ENCODE peak calls at places on chromosome 21, in four cellular contexts. One of them, this sample, is unnamed.

GRCh38 chr21:32131960-32132359 is 146.9 kb downstream of the MIS18A start:
- DNase-seq in stomach: no peak
- DNase-seq in A549: peak; percentile 47
- DNase-seq in suprapubic skin: no peak
- DNase-seq in this sample: no peak

GRCh38 chr21:16116798-16117197 is 387.0 kb downstream of the USP25 start:
- DNase-seq in stomach: no peak
- DNase-seq in A549: peak; percentile 45
- DNase-seq in suprapubic skin: no peak
- DNase-seq in this sample: no peak

GRCh38 chr21:36646011-36646410 is 52.9 kb upstream of the SIM2 start:
- DNase-seq in stomach: no peak
- DNase-seq in A549: no peak
- DNase-seq in suprapubic skin: no peak
- DNase-seq in this sample: no peak

GRCh38 chr21:44432841-44433790 is 22.2 kb upstream of the LRRC3 start:
- DNase-seq in stomach: no peak
- DNase-seq in A549: no peak
- DNase-seq in suprapubic skin: peak; percentile 60
- DNase-seq in this sample: peak; percentile 6

GRCh38 chr21:31524140-31524539 is 135.4 kb upstream of the SOD1 start:
- DNase-seq in stomach: no peak
- DNase-seq in A549: peak; percentile 19
- DNase-seq in suprapubic skin: no peak
- DNase-seq in this sample: no peak

GRCh38 chr21:19321688-19322087 is 918.1 kb upstream of the TMPRSS15 start:
- DNase-seq in stomach: no peak
- DNase-seq in A549: no peak
- DNase-seq in suprapubic skin: no peak
- DNase-seq in this sample: no peak

GRCh38 chr21:37082856-37083611 is 10.0 kb downstream of the TTC3 start:
- DNase-seq in stomach: no peak
- DNase-seq in A549: no peak
- DNase-seq in suprapubic skin: no peak
- DNase-seq in this sample: no peak

GRCh38 chr21:31262728-31263127 is 81.3 kb downstream of the TIAM1 start:
- DNase-seq in stomach: no peak
- DNase-seq in A549: no peak
- DNase-seq in suprapubic skin: no peak
- DNase-seq in this sample: no peak

GRCh38 chr21:31218830-31219608 is 125.0 kb downstream of the TIAM1 start:
- DNase-seq in stomach: peak; percentile 44
- DNase-seq in A549: no peak
- DNase-seq in suprapubic skin: peak; percentile 89
- DNase-seq in this sample: peak; percentile 37

GRCh38 chr21:22791986-22792560 is 1793.9 kb downstream of the NCAM2 start:
- DNase-seq in stomach: no peak
- DNase-seq in A549: peak; percentile 32
- DNase-seq in suprapubic skin: no peak
- DNase-seq in this sample: no peak

GRCh38 chr21:25506887-25507286 is 100.4 kb downstream of the MRPL39 start:
- DNase-seq in stomach: no peak
- DNase-seq in A549: peak; percentile 7
- DNase-seq in suprapubic skin: no peak
- DNase-seq in this sample: no peak

GRCh38 chr21:29718081-29718815 is 221.5 kb downstream of the GRIK1 start:
- DNase-seq in stomach: no peak
- DNase-seq in A549: no peak
- DNase-seq in suprapubic skin: no peak
- DNase-seq in this sample: no peak

GRCh38 chr21:28235169-28235892 is 757.3 kb downstream of the LTN1 start:
- DNase-seq in stomach: no peak
- DNase-seq in A549: no peak
- DNase-seq in suprapubic skin: no peak
- DNase-seq in this sample: no peak

GRCh38 chr21:31893841-31894240 is 21.0 kb downstream of the HUNK start:
- DNase-seq in stomach: no peak
- DNase-seq in A549: no peak
- DNase-seq in suprapubic skin: no peak
- DNase-seq in this sample: no peak

GRCh38 chr21:33843216-33843615 is 72.4 kb downstream of the ATP5PO start:
- DNase-seq in stomach: no peak
- DNase-seq in A549: no peak
- DNase-seq in suprapubic skin: no peak
- DNase-seq in this sample: no peak

GRCh38 chr21:27320868-27321267 is 354.0 kb upstream of the ADAMTS5 start:
- DNase-seq in stomach: no peak
- DNase-seq in A549: no peak
- DNase-seq in suprapubic skin: no peak
- DNase-seq in this sample: no peak

GRCh38 chr21:34157456-34158025 is 84.2 kb downstream of the MRPS6 start:
- DNase-seq in stomach: no peak
- DNase-seq in A549: no peak
- DNase-seq in suprapubic skin: no peak
- DNase-seq in this sample: no peak

GRCh38 chr21:28426545-28426944 is 566.1 kb downstream of the LTN1 start:
- DNase-seq in stomach: no peak
- DNase-seq in A549: no peak
- DNase-seq in suprapubic skin: no peak
- DNase-seq in this sample: no peak

GRCh38 chr21:27740084-27740483 is 773.2 kb upstream of the ADAMTS5 start:
- DNase-seq in stomach: no peak
- DNase-seq in A549: no peak
- DNase-seq in suprapubic skin: no peak
- DNase-seq in this sample: no peak

GRCh38 chr21:33968082-33968997 is 52.7 kb upstream of the ATP5PO start:
- DNase-seq in stomach: no peak
- DNase-seq in A549: peak; percentile 38
- DNase-seq in suprapubic skin: no peak
- DNase-seq in this sample: no peak

GRCh38 chr21:22900511-22900910 is 1902.3 kb downstream of the NCAM2 start:
- DNase-seq in stomach: no peak
- DNase-seq in A549: no peak
- DNase-seq in suprapubic skin: no peak
- DNase-seq in this sample: no peak

GRCh38 chr21:35311985-35312384 is 262.9 kb upstream of the RUNX1 start:
- DNase-seq in stomach: no peak
- DNase-seq in A549: no peak
- DNase-seq in suprapubic skin: no peak
- DNase-seq in this sample: no peak

DNA sequence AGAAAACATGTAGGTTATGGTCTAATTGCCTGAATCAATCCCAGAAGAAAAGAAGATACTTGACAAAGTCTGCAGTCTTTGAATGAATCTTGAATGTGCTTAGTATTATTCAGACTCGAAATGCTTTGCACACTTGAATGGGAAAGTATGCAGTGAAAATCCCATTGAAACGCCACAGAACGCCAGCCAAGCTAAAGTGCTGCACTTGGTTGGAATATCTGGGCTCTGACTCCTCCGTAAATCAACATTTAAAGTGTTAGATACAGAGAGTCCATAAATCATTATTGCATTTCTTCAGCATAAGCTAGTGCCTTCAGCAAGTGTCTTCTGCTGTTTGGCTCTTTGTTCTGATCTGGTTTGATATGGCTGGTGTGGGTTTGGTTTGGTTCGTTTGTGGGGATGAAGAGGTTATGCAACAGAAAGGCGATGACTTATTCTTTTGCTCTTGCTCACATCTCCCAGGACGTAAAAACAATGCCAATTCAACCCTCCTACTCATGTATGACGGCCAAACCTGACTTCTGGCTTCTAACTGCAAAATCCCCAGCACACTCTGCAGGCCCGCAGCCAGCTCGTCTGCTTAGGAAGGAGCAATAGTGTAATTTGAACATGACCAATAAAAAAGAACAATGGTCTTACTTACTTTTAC is 121.7 kb upstream of the ERG start:
- DNase-seq in stomach: no peak
- DNase-seq in A549: no peak
- DNase-seq in suprapubic skin: no peak
- DNase-seq in this sample: peak; percentile 70
- TF ChIP-seq EP300 in stomach: no peak
- TF ChIP-seq EP300 in A549: no peak
- TF ChIP-seq EP300 in suprapubic skin: no peak
- TF ChIP-seq EP300 in this sample: no peak

DNA sequence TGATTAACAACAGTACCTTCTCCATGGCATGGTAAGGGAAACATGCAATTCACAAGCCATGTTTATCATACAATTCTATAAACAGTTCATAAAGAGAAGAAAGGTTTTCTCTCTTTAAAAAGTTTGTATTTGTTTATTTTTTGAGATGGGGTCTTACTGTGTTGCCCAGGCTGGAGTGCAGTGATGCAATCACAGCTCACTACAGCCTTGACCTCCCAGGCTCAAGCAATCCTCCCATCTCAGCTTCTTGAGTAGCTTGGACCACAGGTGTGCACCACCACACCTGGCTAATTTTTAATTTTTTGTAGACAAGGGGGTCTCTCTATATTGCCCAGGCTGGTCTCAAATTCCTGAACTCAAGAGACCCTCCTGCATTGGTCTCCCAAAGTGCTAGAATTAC is 28.0 kb downstream of the SLC37A1 start:
- DNase-seq in stomach: no peak
- DNase-seq in A549: no peak
- DNase-seq in suprapubic skin: no peak
- DNase-seq in this sample: no peak
- TF ChIP-seq EP300 in stomach: no peak
- TF ChIP-seq EP300 in A549: no peak
- TF ChIP-seq EP300 in suprapubic skin: no peak
- TF ChIP-seq EP300 in this sample: no peak

GRCh38 chr21:45472445-45473365 is 67.7 kb downstream of the COL18A1 start:
- DNase-seq in stomach: no peak
- DNase-seq in A549: no peak
- DNase-seq in suprapubic skin: no peak
- DNase-seq in this sample: no peak
- TF ChIP-seq EP300 in stomach: no peak
- TF ChIP-seq EP300 in A549: no peak
- TF ChIP-seq EP300 in suprapubic skin: no peak
- TF ChIP-seq EP300 in this sample: no peak

GRCh38 chr21:14737922-14738321 is 191.8 kb upstream of the SAMSN1 start:
- DNase-seq in stomach: peak; percentile 31
- DNase-seq in A549: peak; percentile 63
- DNase-seq in suprapubic skin: no peak
- DNase-seq in this sample: no peak
- TF ChIP-seq EP300 in stomach: no peak
- TF ChIP-seq EP300 in A549: no peak
- TF ChIP-seq EP300 in suprapubic skin: no peak
- TF ChIP-seq EP300 in this sample: no peak

DNA sequence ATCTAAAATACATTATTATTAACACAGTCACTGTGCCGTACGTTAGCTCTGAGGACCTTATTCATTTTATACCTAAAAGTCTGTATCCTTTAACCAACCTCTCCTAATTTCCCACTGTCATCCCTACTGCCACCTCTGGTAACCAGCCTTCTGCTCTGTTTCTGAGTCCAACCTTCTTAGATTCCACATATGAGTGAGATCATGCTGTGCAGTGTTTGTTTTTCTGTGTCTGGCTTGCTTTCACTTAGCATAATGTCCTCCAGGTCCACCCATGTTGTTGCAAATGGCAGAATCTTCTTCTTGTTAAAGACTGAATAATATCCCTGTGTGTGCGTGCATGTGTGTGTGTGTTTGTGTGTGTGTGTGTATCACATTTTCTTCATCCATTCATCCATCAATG is 64.2 kb downstream of the ETS2 start:
- DNase-seq in stomach: no peak
- DNase-seq in A549: peak; percentile 6
- DNase-seq in suprapubic skin: no peak
- DNase-seq in this sample: no peak
- TF ChIP-seq EP300 in stomach: no peak
- TF ChIP-seq EP300 in A549: no peak
- TF ChIP-seq EP300 in suprapubic skin: no peak
- TF ChIP-seq EP300 in this sample: no peak